ENCODE peak calls at places on chromosomes 4 and X, in eight cellular contexts. D is breast epithelium, Z is neural progenitor cell, T is mucosa of descending colon, J is neural crest cell, A is lower lobe of right lung, I is foreskin fibroblast, G is AG10803. X is an unnamed sample.

GRCh38 chr4:72312032-72312650 is 256.9 kb downstream of the ADAMTS3 start:
- DNase-seq in D (no peak), Z (peak; percentile 56), T (peak; percentile 50), J (no peak), A (peak; percentile 44), I (peak; percentile 95), G (peak; percentile 97), X (no peak)

GRCh38 chr4:56271121-56271520 is 116.2 kb downstream of the AASDH start:
- DNase-seq in D (no peak), Z (no peak), T (no peak), J (no peak), A (no peak), I (peak; percentile 7), G (no peak), X (no peak)

GRCh38 chr4:151895671-151896070 is 134.9 kb upstream of the GATB start:
- DNase-seq in D (no peak), Z (no peak), T (no peak), J (no peak), A (no peak), I (no peak), G (no peak), X (no peak)

GRCh38 chrX:14056201-14056600 is 26.5 kb upstream of the GEMIN8 start:
- DNase-seq in D (no peak), Z (no peak), T (no peak), J (no peak), A (no peak), I (peak; percentile 14), G (peak; percentile 35), X (no peak)

GRCh38 chr4:32917586-32917985 is 2197.4 kb downstream of the PCDH7 start:
- DNase-seq in D (no peak), Z (no peak), T (no peak), J (no peak), A (no peak), I (no peak), G (no peak), X (no peak)

GRCh38 chr4:8110071-8110986 is 48.3 kb downstream of the ABLIM2 start:
- DNase-seq in D (no peak), Z (peak; percentile 75), T (no peak), J (peak; percentile 44), A (no peak), I (no peak), G (no peak), X (no peak)

GRCh38 chr4:56657818-56658217 is 23.3 kb downstream of the HOPX start:
- DNase-seq in D (no peak), Z (no peak), T (no peak), J (no peak), A (no peak), I (no peak), G (no peak), X (no peak)

GRCh38 chr4:41935652-41936021 is 408 bp downstream of the TMEM33 start:
- DNase-seq in D (no peak), Z (no peak), T (no peak), J (no peak), A (no peak), I (peak; percentile 40), G (peak; percentile 6), X (no peak)

GRCh38 chrX:12887141-12887540 is 19.3 kb upstream of the TLR8 start:
- DNase-seq in D (no peak), Z (no peak), T (no peak), J (no peak), A (no peak), I (no peak), G (no peak), X (no peak)

GRCh38 chr4:10667651-10668341 is 16.8 kb downstream of the CLNK start:
- DNase-seq in D (no peak), Z (peak; percentile 21), T (no peak), J (no peak), A (no peak), I (no peak), G (no peak), X (no peak)

GRCh38 chrX:64291106-64291505 is 60.7 kb upstream of the ASB12 start:
- DNase-seq in D (no peak), Z (no peak), T (no peak), J (no peak), A (no peak), I (no peak), G (no peak), X (no peak)

GRCh38 chr4:169612869-169613859 is 781 bp upstream of the NEK1 start:
- DNase-seq in D (peak; percentile 65), Z (peak; percentile 84), T (peak; percentile 90), J (peak; percentile 64), A (peak; percentile 70), I (peak; percentile 91), G (peak; percentile 70), X (no peak)

GRCh38 chrX:140918398-140919043 is 83.9 kb upstream of the SPANXB1 start:
- DNase-seq in D (no peak), Z (peak; percentile 73), T (no peak), J (peak; percentile 30), A (no peak), I (peak; percentile 38), G (peak; percentile 59), X (no peak)

GRCh38 chrX:135632353-135632752 is 81.1 kb upstream of the CT45A1 start:
- DNase-seq in D (no peak), Z (no peak), T (no peak), J (no peak), A (no peak), I (no peak), G (no peak), X (no peak)

GRCh38 chr4:31324814-31325213 is 604.6 kb downstream of the PCDH7 start:
- DNase-seq in D (no peak), Z (no peak), T (no peak), J (no peak), A (no peak), I (no peak), G (no peak), X (no peak)

GRCh38 chrX:16202943-16203342 is 35.7 kb downstream of the MAGEB17 start:
- DNase-seq in D (no peak), Z (no peak), T (peak; percentile 14), J (no peak), A (no peak), I (no peak), G (no peak), X (no peak)

GRCh38 chrX:79409657-79410056 is 42.5 kb upstream of the ITM2A start:
- DNase-seq in D (no peak), Z (no peak), T (no peak), J (no peak), A (no peak), I (no peak), G (no peak), X (no peak)

GRCh38 chr4:76772498-76773106 is 125.3 kb downstream of the SOWAHB start:
- DNase-seq in D (no peak), Z (no peak), T (no peak), J (no peak), A (no peak), I (peak; percentile 72), G (peak; percentile 78), X (no peak)

GRCh38 chrX:34487364-34487763 is 169.7 kb downstream of the TMEM47 start:
- DNase-seq in D (no peak), Z (no peak), T (no peak), J (no peak), A (no peak), I (no peak), G (no peak), X (no peak)

GRCh38 chr4:113971706-113972360 is 7.6 kb downstream of the ARSJ start:
- DNase-seq in D (no peak), Z (no peak), T (no peak), J (no peak), A (no peak), I (peak; percentile 87), G (peak; percentile 81), X (no peak)

GRCh38 chr4:118757761-118758213 is 72.6 kb downstream of the METTL14 start:
- DNase-seq in D (no peak), Z (no peak), T (no peak), J (no peak), A (no peak), I (peak; percentile 76), G (peak; percentile 66), X (no peak)

GRCh38 chr4:6492861-6493667 is 20.6 kb upstream of the PPP2R2C start:
- DNase-seq in D (peak; percentile 28), Z (no peak), T (no peak), J (no peak), A (no peak), I (no peak), G (no peak), X (no peak)

GRCh38 chrX:46957299-46957698 is 45.1 kb downstream of the JADE3 start:
- DNase-seq in D (no peak), Z (no peak), T (peak; percentile 17), J (no peak), A (no peak), I (peak; percentile 40), G (no peak), X (no peak)

GRCh38 chrX:124406294-124407013 is 60.1 kb downstream of the SH2D1A start:
- DNase-seq in D (no peak), Z (peak; percentile 60), T (peak; percentile 14), J (peak; percentile 72), A (no peak), I (peak; percentile 80), G (peak; percentile 49), X (no peak)
- TF ChIP-seq CTCF in D (peak; percentile 51), Z (peak; percentile 64), T (no peak), J (peak; percentile 88), A (peak; percentile 52), I (peak; percentile 32), G (peak; percentile 66), X (peak; percentile 88)

GRCh38 chr4:121823505-121824170 is at the start of gene CCNA2:
- DNase-seq in D (peak; percentile 94), Z (peak; percentile 99), T (peak; percentile 98), J (peak; percentile 91), A (peak; percentile 97), I (peak; percentile 99), G (peak; percentile 96), X (peak; percentile 95)
- TF ChIP-seq CTCF in D (no peak), Z (no peak), T (no peak), J (no peak), A (no peak), I (no peak), G (peak; percentile 34), X (no peak)

GRCh38 chr4:82851318-82851717 is 39.6 kb downstream of the SEC31A start:
- DNase-seq in D (no peak), Z (no peak), T (no peak), J (no peak), A (no peak), I (no peak), G (no peak), X (no peak)

GRCh38 chr4:82852751-82853053 is 38.3 kb downstream of the SEC31A start:
- DNase-seq in D (no peak), Z (peak; percentile 3), T (no peak), J (no peak), A (no peak), I (no peak), G (no peak), X (no peak)

GRCh38 chr4:82850684-82851083 is 40.3 kb downstream of the SEC31A start:
- DNase-seq in D (no peak), Z (no peak), T (no peak), J (no peak), A (no peak), I (no peak), G (peak; percentile 17), X (no peak)

GRCh38 chr4:82848706-82849105 is 42.2 kb downstream of the SEC31A start:
- DNase-seq in D (no peak), Z (no peak), T (no peak), J (no peak), A (no peak), I (no peak), G (no peak), X (no peak)

GRCh38 chr4:82851902-82852750 is 38.8 kb downstream of the SEC31A start:
- DNase-seq in D (no peak), Z (peak; percentile 54), T (peak; percentile 19), J (no peak), A (no peak), I (peak; percentile 53), G (peak; percentile 29), X (no peak)
- TF ChIP-seq CTCF in D (no peak), Z (peak; percentile 60), T (no peak), J (peak; percentile 60), A (peak; percentile 39), I (peak; percentile 23), G (peak; percentile 51), X (peak; percentile 71)

GRCh38 chr4:47704693-47705325 is 133.1 kb downstream of the CORIN start:
- DNase-seq in D (no peak), Z (peak; percentile 80), T (peak; percentile 21), J (peak; percentile 36), A (no peak), I (peak; percentile 81), G (peak; percentile 30), X (no peak)
- TF ChIP-seq CTCF in D (no peak), Z (peak; percentile 61), T (no peak), J (peak; percentile 63), A (peak; percentile 32), I (peak; percentile 34), G (peak; percentile 56), X (peak; percentile 76)